ENCODE peak calls at places on chromosome 20, in six cellular contexts. R, X, Q, B, K and G are unnamed samples.

GRCh38 chr20:20375862-20376261 is 8.0 kb downstream of the INSM1 start:
- DNase-seq in Q (no peak), K (no peak), X (no peak), R (no peak), B (no peak), G (no peak)

GRCh38 chr20:14566505-14566904 is 229.1 kb upstream of the FLRT3 start:
- DNase-seq in Q (peak; percentile 74), R (peak; percentile 48), K (no peak), B (no peak), X (no peak), G (no peak)

GRCh38 chr20:58086763-58087566 is 141.5 kb downstream of the ANKRD60 start:
- DNase-seq in R (peak; percentile 66), Q (no peak), K (peak; percentile 83), B (peak; percentile 27), X (no peak), G (peak; percentile 23)

GRCh38 chr20:23399568-23400241 is 21.6 kb downstream of the NAPB start:
- DNase-seq in K (no peak), Q (no peak), R (peak; percentile 21), B (no peak), X (no peak), G (peak; percentile 54)

GRCh38 chr20:3716195-3716834 is 3.9 kb upstream of the SIGLEC1 start:
- DNase-seq in R (peak; percentile 45), K (peak; percentile 76), Q (no peak), B (peak; percentile 25), X (no peak), G (peak; percentile 46)

GRCh38 chr20:8542115-8542486 is 410.0 kb downstream of the PLCB1 start:
- DNase-seq in X (no peak), B (no peak), Q (no peak), K (no peak), R (no peak), G (no peak)

GRCh38 chr20:21505810-21506530 is 7.9 kb downstream of the NKX2-2 start:
- DNase-seq in Q (no peak), K (peak; percentile 89), R (peak; percentile 62), X (peak; percentile 37), B (peak; percentile 70), G (peak; percentile 65)

GRCh38 chr20:4406627-4407026 is 315.1 kb upstream of the PRND start:
- DNase-seq in R (peak; percentile 96), X (peak; percentile 65), Q (peak; percentile 61), K (no peak), B (no peak), G (no peak)

GRCh38 chr20:63323298-63323820 is 30.4 kb downstream of the COL20A1 start:
- DNase-seq in Q (no peak), X (peak; percentile 7), B (no peak), K (no peak), R (no peak), G (no peak)

GRCh38 chr20:23152308-23152892 is 66.3 kb upstream of the CD93 start:
- DNase-seq in X (peak; percentile 90), R (no peak), K (no peak), B (no peak), Q (peak; percentile 28), G (no peak)

GRCh38 chr20:53678315-53678989 is 84.8 kb upstream of the ZNF217 start:
- DNase-seq in K (no peak), X (no peak), B (no peak), Q (no peak), R (no peak), G (no peak)

GRCh38 chr20:53676519-53676822 is 82.8 kb upstream of the ZNF217 start:
- DNase-seq in X (no peak), Q (no peak), B (no peak), K (no peak), R (no peak), G (no peak)

GRCh38 chr20:53676987-53677386 is 83.3 kb upstream of the ZNF217 start:
- DNase-seq in B (no peak), K (no peak), X (no peak), Q (no peak), R (no peak), G (no peak)

GRCh38 chr20:53678990-53679596 is 85.5 kb upstream of the ZNF217 start:
- DNase-seq in R (no peak), K (no peak), B (no peak), X (no peak), Q (no peak), G (no peak)

GRCh38 chr20:53677447-53678314 is 84.0 kb upstream of the ZNF217 start:
- DNase-seq in K (peak; percentile 39), B (no peak), R (no peak), Q (no peak), X (no peak), G (peak; percentile 56)
- TF ChIP-seq CTCF in K (no peak), B (no peak), R (no peak), Q (no peak), X (no peak), G (no peak)

DNA sequence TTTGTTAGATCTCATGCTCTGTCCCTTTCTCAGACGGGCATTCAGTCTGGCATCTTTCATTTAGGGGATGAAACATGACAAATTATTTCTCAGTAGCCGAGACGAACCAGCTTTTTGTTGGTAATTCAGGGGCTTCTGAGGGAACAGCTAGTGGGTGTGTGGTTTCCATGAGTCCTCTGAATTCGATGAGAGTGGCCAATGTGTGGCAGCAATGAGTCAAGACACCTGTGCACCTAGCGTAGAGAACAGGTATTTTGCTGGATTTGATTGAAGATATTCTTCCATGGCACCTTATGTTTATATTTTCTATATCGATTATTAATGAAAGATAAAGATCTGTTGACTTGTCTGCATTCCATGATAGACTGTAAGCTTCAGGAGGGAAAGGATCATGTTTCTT is 696.9 kb downstream of the DHX35 start:
- DNase-seq in K (no peak), R (no peak), X (no peak), B (no peak), Q (no peak), G (no peak)
- TF ChIP-seq CTCF in K (no peak), R (no peak), X (no peak), B (no peak), Q (no peak), G (no peak)

GRCh38 chr20:54980321-54980960 is 505.0 kb downstream of the DOK5 start:
- DNase-seq in X (no peak), Q (no peak), K (peak; percentile 50), B (no peak), R (peak; percentile 36), G (no peak)
- TF ChIP-seq CTCF in X (peak; percentile 43), Q (no peak), K (peak; percentile 78), B (peak; percentile 62), R (peak; percentile 60), G (no peak)

DNA sequence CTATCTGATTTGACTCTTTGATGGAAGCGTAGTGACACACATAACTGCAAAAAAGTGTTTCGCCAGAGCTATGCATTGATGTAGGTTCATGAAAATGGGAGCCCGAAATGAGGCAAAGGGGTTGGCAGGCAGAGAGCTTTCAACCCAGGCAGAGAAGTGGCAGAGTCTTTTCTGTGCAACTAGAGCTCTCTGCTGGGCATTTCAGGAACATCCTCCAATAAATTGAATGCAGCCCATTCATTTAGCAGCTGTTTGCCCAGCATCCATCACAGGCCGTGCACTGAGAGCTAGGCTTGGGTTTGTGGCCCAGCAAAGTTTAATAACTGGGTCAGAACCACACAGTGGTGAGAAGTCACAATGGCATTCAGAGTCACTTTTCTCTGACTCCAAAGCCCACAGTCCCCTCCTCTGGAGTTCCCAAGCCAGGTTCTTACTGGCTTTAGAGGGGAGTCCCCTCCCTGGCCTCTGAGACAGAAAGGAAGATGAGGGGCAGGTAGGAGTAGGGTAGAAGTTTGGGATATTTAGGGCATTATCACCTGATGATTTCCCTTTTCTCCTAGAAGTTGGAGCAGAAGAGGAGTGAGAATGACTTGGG is 31.8 kb upstream of the ELMO2 start:
- DNase-seq in R (peak; percentile 42), K (peak; percentile 65), Q (no peak), X (no peak), B (no peak), G (peak; percentile 14)
- TF ChIP-seq CTCF in R (peak; percentile 56), K (peak; percentile 62), Q (peak; percentile 45), X (peak; percentile 38), B (peak; percentile 45), G (peak; percentile 19)